ENCODE peak calls at places on chromosomes 5 and 9, in seven cellular contexts. M is pancreas, V is nephron progenitor cell, E is AG10803, O is heart right ventricle, J is heart left ventricle, L is MCF 10A. S is an unnamed sample.

GRCh38 chr5:80238778-80239679 is 16.8 kb downstream of the SERINC5 start:
- DNase-seq in O (peak), M (peak), L (peak), J (peak), E (peak), V (no peak), S (no peak)

GRCh38 chr5:67246108-67246507 is 49.5 kb upstream of the CD180 start:
- DNase-seq in E (peak), V (peak), M (no peak), L (peak), O (peak), J (no peak), S (peak)

GRCh38 chr5:72649449-72649848 is 142.2 kb upstream of the ZNF366 start:
- DNase-seq in O (no peak), L (peak), J (no peak), E (peak), M (no peak), V (no peak), S (no peak)

GRCh38 chr5:159657766-159658165 is 258.5 kb upstream of the ADRA1B start:
- DNase-seq in V (no peak), L (no peak), E (peak), O (no peak), M (no peak), J (no peak), S (no peak)

GRCh38 chr9:78756813-78757510 is 460.0 kb downstream of the PSAT1 start:
- DNase-seq in J (no peak), O (no peak), L (no peak), E (no peak), V (no peak), M (no peak), S (peak)

GRCh38 chr9:133191989-133192388 is 17.1 kb downstream of the OBP2B start:
- DNase-seq in L (no peak), M (no peak), J (no peak), E (no peak), O (no peak), V (no peak), S (no peak)

GRCh38 chr5:141915881-141916336 is 7.8 kb upstream of the DELE1 start:
- DNase-seq in L (peak), M (no peak), E (no peak), O (peak), V (peak), J (peak), S (no peak)

GRCh38 chr5:122492675-122493074 is 180.6 kb downstream of the SNCAIP start:
- DNase-seq in J (no peak), M (no peak), L (peak), V (no peak), O (no peak), E (peak), S (peak)

GRCh38 chr5:10351199-10351881 is 2.2 kb upstream of the MARCHF6 start:
- DNase-seq in O (peak), M (no peak), V (no peak), J (peak), E (peak), L (peak), S (no peak)

GRCh38 chr9:7405924-7406604 is 393.5 kb downstream of the DMAC1 start:
- DNase-seq in O (no peak), E (no peak), V (no peak), M (no peak), J (no peak), L (no peak), S (no peak)

GRCh38 chr9:124366476-124367220 is 48.6 kb downstream of the PSMB7 start:
- DNase-seq in E (peak), V (no peak), L (peak), M (no peak), O (no peak), J (no peak), S (no peak)

GRCh38 chr5:33379757-33380156 is 61.0 kb upstream of the TARS1 start:
- DNase-seq in O (no peak), E (peak), J (no peak), L (peak), M (no peak), V (peak), S (no peak)

GRCh38 chr5:130061746-130062145 is 157.5 kb downstream of the CHSY3 start:
- DNase-seq in O (no peak), E (no peak), V (no peak), J (no peak), L (no peak), M (no peak), S (no peak)

GRCh38 chr5:137753227-137753985 is 757 bp downstream of the HNRNPA0 start:
- DNase-seq in L (no peak), E (no peak), M (peak), O (peak), J (peak), V (peak), S (peak)
- TF ChIP-seq CTCF in L (no peak), E (no peak), M (no peak), O (no peak), J (no peak), V (no peak), S (no peak)

GRCh38 chr5:79133121-79133656 is 21.6 kb downstream of the BHMT start:
- DNase-seq in E (peak), L (peak), V (no peak), J (no peak), M (no peak), O (no peak), S (no peak)
- TF ChIP-seq CTCF in E (peak), L (no peak), V (peak), J (peak), M (no peak), O (peak), S (peak)

DNA sequence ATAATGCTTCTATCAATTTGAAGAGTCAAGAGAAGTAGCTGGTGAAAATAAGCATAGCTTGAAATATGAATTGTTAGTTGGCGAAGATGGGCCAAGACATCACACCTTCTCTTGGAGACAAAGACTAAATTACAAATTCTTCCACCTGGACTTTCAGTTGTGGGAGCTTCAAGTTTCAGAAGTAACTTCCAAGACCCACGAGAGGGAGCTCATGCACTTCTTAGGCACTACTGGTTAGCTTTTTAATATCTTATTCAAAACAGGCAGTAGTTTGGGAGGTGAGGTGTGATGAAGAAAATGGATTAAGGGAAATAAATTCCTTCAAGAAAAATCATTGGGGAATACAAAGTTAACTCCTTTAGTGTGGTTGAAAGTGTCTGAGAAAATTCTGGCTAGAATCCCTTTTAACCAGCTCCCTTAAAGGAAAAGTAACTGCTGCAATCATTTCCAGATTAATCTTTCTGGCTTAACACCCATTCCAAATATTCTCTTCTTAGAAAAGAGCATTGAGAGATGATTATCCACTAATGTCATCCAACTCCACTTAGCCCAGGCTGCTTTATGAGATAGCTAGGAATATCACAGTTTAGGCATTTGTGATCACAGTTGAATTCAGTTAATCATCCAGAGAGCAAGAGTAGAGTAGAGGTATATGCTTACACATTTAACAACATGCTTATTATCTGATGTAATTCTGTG is 139.5 kb upstream of the DMRTA1 start:
- DNase-seq in V (peak), O (peak), M (peak), E (peak), J (no peak), L (peak), S (no peak)
- TF ChIP-seq CTCF in V (peak), O (peak), M (peak), E (peak), J (peak), L (peak), S (peak)

GRCh38 chr9:102185962-102186361 is 447.5 kb upstream of the GRIN3A start:
- DNase-seq in O (no peak), E (no peak), V (no peak), M (no peak), L (no peak), J (no peak), S (no peak)
- TF ChIP-seq CTCF in O (no peak), E (no peak), V (no peak), M (no peak), L (no peak), J (no peak), S (no peak)

GRCh38 chr5:179620703-179621350 is 2.6 kb downstream of the HNRNPH1 start:
- DNase-seq in V (no peak), L (no peak), J (no peak), O (no peak), M (no peak), E (no peak), S (no peak)

GRCh38 chr5:179624841-179625271 is 1.4 kb upstream of the HNRNPH1 start:
- DNase-seq in V (no peak), L (no peak), J (no peak), E (no peak), M (no peak), O (no peak), S (no peak)

GRCh38 chr5:179623906-179624741 is 653 bp upstream of the HNRNPH1 start:
- DNase-seq in M (no peak), V (no peak), E (peak), J (peak), L (peak), O (no peak), S (peak)

GRCh38 chr5:179621551-179621971 is 1.9 kb downstream of the HNRNPH1 start:
- DNase-seq in J (no peak), L (no peak), M (no peak), E (no peak), V (no peak), O (no peak), S (no peak)

DNA sequence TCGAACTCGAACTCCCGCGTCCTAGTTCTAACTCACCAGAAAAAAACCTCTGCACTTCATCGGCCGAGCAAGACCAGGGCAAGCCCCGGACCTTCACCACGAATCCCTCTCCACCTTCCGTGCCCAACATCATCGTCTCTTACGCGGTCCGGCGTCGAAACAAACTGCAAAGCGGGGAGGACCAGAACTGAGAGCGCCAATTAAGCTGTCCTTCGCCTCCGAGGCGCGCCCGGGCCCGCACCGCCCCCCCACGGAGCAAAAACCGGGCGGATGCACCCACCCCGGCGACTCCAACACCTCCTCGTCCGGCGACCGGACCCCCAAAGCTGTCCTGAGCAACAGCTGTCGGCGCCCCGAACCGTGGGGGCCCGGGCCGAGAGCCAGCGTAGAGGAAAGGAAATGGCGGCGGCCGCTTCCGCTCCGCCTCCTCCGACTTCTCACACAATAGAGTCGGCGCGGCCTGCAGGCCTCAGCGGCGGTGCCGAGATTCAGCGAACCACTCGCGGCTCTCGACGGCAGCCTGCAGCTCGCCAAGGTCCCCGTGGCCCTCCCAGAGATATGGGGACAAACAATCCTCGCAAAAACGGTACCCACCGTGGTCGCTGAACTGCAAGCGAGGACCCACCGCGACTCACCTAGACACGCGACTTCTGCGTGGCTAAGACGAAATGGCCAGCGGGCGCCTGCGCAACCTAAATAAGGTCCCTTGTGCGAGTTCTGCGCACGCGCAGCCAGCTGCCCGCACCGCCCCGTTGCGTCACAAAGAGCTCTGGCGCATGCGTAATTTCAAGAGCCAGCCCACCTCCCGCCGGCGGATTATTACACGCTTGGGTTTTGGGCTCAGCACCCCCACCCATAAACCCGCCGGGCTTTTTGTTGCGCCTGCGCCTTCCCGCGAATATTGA is at the start of gene HNRNPH1:
- DNase-seq in E (peak), L (peak), V (peak), J (peak), M (peak), O (peak), S (peak)
- TF ChIP-seq CTCF in E (no peak), L (no peak), V (no peak), J (no peak), M (no peak), O (no peak), S (no peak)

GRCh38 chr9:111896942-111897830 is 572 bp downstream of the UGCG start:
- DNase-seq in J (no peak), O (peak), E (peak), V (peak), M (peak), L (peak), S (peak)
- TF ChIP-seq CTCF in J (peak), O (peak), E (no peak), V (no peak), M (no peak), L (peak), S (peak)

GRCh38 chr9:20611751-20612287 is 10.5 kb downstream of the MLLT3 start:
- DNase-seq in J (no peak), L (peak), O (no peak), E (peak), V (no peak), M (no peak), S (no peak)
- TF ChIP-seq CTCF in J (peak), L (peak), O (peak), E (peak), V (peak), M (peak), S (no peak)

GRCh38 chr9:107478805-107479204 is 10.8 kb downstream of the KLF4 start:
- DNase-seq in V (no peak), O (no peak), M (no peak), L (no peak), E (no peak), J (no peak), S (no peak)

GRCh38 chr9:107483666-107484065 is 5.9 kb downstream of the KLF4 start:
- DNase-seq in J (no peak), O (no peak), V (no peak), E (no peak), L (no peak), M (no peak), S (no peak)

GRCh38 chr9:107484117-107484723 is 5.3 kb downstream of the KLF4 start:
- DNase-seq in V (no peak), E (peak), L (peak), M (peak), O (peak), J (no peak), S (peak)

GRCh38 chr9:107480386-107480789 is 9.2 kb downstream of the KLF4 start:
- DNase-seq in O (no peak), E (peak), L (peak), M (peak), V (no peak), J (peak), S (no peak)

DNA sequence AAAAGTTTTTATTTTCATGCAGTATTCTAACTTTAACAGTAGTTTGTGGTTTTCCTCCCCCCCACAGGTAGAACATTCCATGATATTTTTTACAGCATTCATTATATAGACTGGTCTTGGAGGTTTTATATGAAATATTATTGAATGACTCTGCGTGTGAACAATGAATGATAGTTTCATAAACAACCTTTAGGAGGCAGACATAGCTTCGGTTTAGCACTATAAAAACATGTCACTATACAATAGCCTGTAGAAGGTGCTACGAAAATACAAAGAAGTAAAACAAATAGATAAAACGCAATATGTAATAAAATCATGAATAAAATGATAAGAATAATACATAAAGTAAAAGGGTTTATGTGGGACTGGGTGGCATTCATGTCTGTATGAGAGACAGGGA is 8.5 kb downstream of the KLF4 start:
- DNase-seq in L (peak), V (no peak), O (no peak), J (no peak), M (no peak), E (no peak), S (no peak)
- TF ChIP-seq CTCF in L (peak), V (no peak), O (peak), J (peak), M (no peak), E (peak), S (no peak)

GRCh38 chr9:98795295-98795955 is 930 bp downstream of the ANKS6 start:
- DNase-seq in E (no peak), O (no peak), V (no peak), J (no peak), L (no peak), M (no peak), S (no peak)
- TF ChIP-seq CTCF in E (no peak), O (no peak), V (no peak), J (no peak), L (no peak), M (no peak), S (no peak)

S was measured in GM13977.